ENCODE peak calls at places on chromosome 2, in four cellular contexts. One of them, this sample, is unnamed.
A peak's percentile ranks its signal among the peaks of the same experiment; 100 is the strongest.

GRCh38 chr2:207082619-207083018 is 83.1 kb downstream of the KLF7 start:
- DNase-seq in fibroblast of lung: no peak
- DNase-seq in Peyer's patch: no peak
- DNase-seq in omental fat pad: no peak
- DNase-seq in this sample: no peak

GRCh38 chr2:113831156-113831555 is 58.7 kb upstream of the ACTR3 start:
- DNase-seq in fibroblast of lung: peak; percentile 45
- DNase-seq in omental fat pad: no peak
- DNase-seq in Peyer's patch: no peak
- DNase-seq in this sample: peak; percentile 9

GRCh38 chr2:217611056-217611455 is 391.7 kb downstream of the TNS1 start:
- DNase-seq in Peyer's patch: no peak
- DNase-seq in fibroblast of lung: no peak
- DNase-seq in omental fat pad: no peak
- DNase-seq in this sample: no peak

GRCh38 chr2:184945306-184945705 is 347.0 kb downstream of the ZNF804A start:
- DNase-seq in Peyer's patch: no peak
- DNase-seq in fibroblast of lung: no peak
- DNase-seq in omental fat pad: no peak
- DNase-seq in this sample: peak; percentile 3

GRCh38 chr2:95061601-95062183 is 36.2 kb downstream of the MAL start:
- DNase-seq in fibroblast of lung: no peak
- DNase-seq in omental fat pad: no peak
- DNase-seq in Peyer's patch: no peak
- DNase-seq in this sample: no peak

GRCh38 chr2:145185696-145186095 is 665.8 kb upstream of the ZEB2 start:
- DNase-seq in omental fat pad: no peak
- DNase-seq in Peyer's patch: no peak
- DNase-seq in fibroblast of lung: peak; percentile 34
- DNase-seq in this sample: no peak

GRCh38 chr2:75606851-75607798 is 39.5 kb upstream of the MRPL19 start:
- DNase-seq in fibroblast of lung: no peak
- DNase-seq in omental fat pad: no peak
- DNase-seq in Peyer's patch: no peak
- DNase-seq in this sample: no peak

GRCh38 chr2:101433465-101433864 is 41.4 kb downstream of the RFX8 start:
- DNase-seq in fibroblast of lung: no peak
- DNase-seq in omental fat pad: no peak
- DNase-seq in Peyer's patch: no peak
- DNase-seq in this sample: no peak

GRCh38 chr2:94956797-94957391 is 68.6 kb upstream of the MAL start:
- DNase-seq in Peyer's patch: no peak
- DNase-seq in omental fat pad: no peak
- DNase-seq in fibroblast of lung: peak; percentile 37
- DNase-seq in this sample: peak; percentile 50

GRCh38 chr2:33275689-33276444 is 200.6 kb upstream of the RASGRP3 start:
- DNase-seq in omental fat pad: no peak
- DNase-seq in fibroblast of lung: peak; percentile 91
- DNase-seq in Peyer's patch: no peak
- DNase-seq in this sample: peak; percentile 37

GRCh38 chr2:204428675-204429074 is 116.6 kb upstream of the PARD3B start:
- DNase-seq in omental fat pad: no peak
- DNase-seq in Peyer's patch: no peak
- DNase-seq in fibroblast of lung: no peak
- DNase-seq in this sample: no peak

GRCh38 chr2:217827430-217828201 is 175.2 kb downstream of the TNS1 start:
- DNase-seq in fibroblast of lung: peak; percentile 20
- DNase-seq in Peyer's patch: no peak
- DNase-seq in omental fat pad: no peak
- DNase-seq in this sample: no peak

GRCh38 chr2:95354469-95354901 is 48.0 kb upstream of the FAHD2A start:
- DNase-seq in Peyer's patch: no peak
- DNase-seq in omental fat pad: no peak
- DNase-seq in fibroblast of lung: no peak
- DNase-seq in this sample: no peak

GRCh38 chr2:134369220-134369902 is 115.5 kb downstream of the MGAT5 start:
- DNase-seq in Peyer's patch: no peak
- DNase-seq in fibroblast of lung: no peak
- DNase-seq in omental fat pad: no peak
- DNase-seq in this sample: no peak

GRCh38 chr2:231914077-231914690 is 12.0 kb downstream of the NPPC start:
- DNase-seq in fibroblast of lung: no peak
- DNase-seq in Peyer's patch: no peak
- DNase-seq in omental fat pad: no peak
- DNase-seq in this sample: no peak

GRCh38 chr2:7910752-7911151 is 771.1 kb upstream of the ID2 start:
- DNase-seq in omental fat pad: no peak
- DNase-seq in Peyer's patch: no peak
- DNase-seq in fibroblast of lung: no peak
- DNase-seq in this sample: no peak

GRCh38 chr2:105749583-105750399 is 5.1 kb downstream of the NCK2 start:
- DNase-seq in fibroblast of lung: peak; percentile 57
- DNase-seq in Peyer's patch: peak; percentile 50
- DNase-seq in omental fat pad: no peak
- DNase-seq in this sample: no peak

GRCh38 chr2:236359426-236359825 is 95.2 kb upstream of the ASB18 start:
- DNase-seq in Peyer's patch: no peak
- DNase-seq in fibroblast of lung: no peak
- DNase-seq in omental fat pad: no peak
- DNase-seq in this sample: no peak

GRCh38 chr2:146820672-146821071 is 1024.2 kb upstream of the ACVR2A start:
- DNase-seq in fibroblast of lung: peak; percentile 68
- DNase-seq in omental fat pad: no peak
- DNase-seq in Peyer's patch: no peak
- DNase-seq in this sample: peak; percentile 86

GRCh38 chr2:208627110-208627884 is 220.7 kb downstream of the PTH2R start:
- DNase-seq in omental fat pad: no peak
- DNase-seq in Peyer's patch: no peak
- DNase-seq in fibroblast of lung: no peak
- DNase-seq in this sample: no peak

GRCh38 chr2:48508461-48509124 is 21.4 kb upstream of the STON1 start:
- DNase-seq in fibroblast of lung: peak; percentile 54
- DNase-seq in omental fat pad: no peak
- DNase-seq in Peyer's patch: no peak
- DNase-seq in this sample: no peak

GRCh38 chr2:98551316-98551715 is 57.0 kb downstream of the COA5 start:
- DNase-seq in fibroblast of lung: no peak
- DNase-seq in omental fat pad: no peak
- DNase-seq in Peyer's patch: no peak
- DNase-seq in this sample: no peak

GRCh38 chr2:168179592-168179991 is 67.8 kb downstream of the STK39 start:
- DNase-seq in fibroblast of lung: no peak
- DNase-seq in Peyer's patch: no peak
- DNase-seq in omental fat pad: no peak
- DNase-seq in this sample: no peak

GRCh38 chr2:79512442-79513401 is at the start of gene CTNNA2:
- DNase-seq in omental fat pad: no peak
- DNase-seq in Peyer's patch: no peak
- DNase-seq in fibroblast of lung: peak; percentile 15
- DNase-seq in this sample: peak; percentile 77

GRCh38 chr2:133434962-133435668 is 133.1 kb downstream of the NCKAP5 start:
- DNase-seq in Peyer's patch: no peak
- DNase-seq in omental fat pad: no peak
- DNase-seq in fibroblast of lung: no peak
- DNase-seq in this sample: peak; percentile 84

GRCh38 chr2:46977899-46978298 is 62.3 kb upstream of the MCFD2 start:
- DNase-seq in omental fat pad: no peak
- DNase-seq in Peyer's patch: peak; percentile 74
- DNase-seq in fibroblast of lung: no peak
- DNase-seq in this sample: no peak

DNA sequence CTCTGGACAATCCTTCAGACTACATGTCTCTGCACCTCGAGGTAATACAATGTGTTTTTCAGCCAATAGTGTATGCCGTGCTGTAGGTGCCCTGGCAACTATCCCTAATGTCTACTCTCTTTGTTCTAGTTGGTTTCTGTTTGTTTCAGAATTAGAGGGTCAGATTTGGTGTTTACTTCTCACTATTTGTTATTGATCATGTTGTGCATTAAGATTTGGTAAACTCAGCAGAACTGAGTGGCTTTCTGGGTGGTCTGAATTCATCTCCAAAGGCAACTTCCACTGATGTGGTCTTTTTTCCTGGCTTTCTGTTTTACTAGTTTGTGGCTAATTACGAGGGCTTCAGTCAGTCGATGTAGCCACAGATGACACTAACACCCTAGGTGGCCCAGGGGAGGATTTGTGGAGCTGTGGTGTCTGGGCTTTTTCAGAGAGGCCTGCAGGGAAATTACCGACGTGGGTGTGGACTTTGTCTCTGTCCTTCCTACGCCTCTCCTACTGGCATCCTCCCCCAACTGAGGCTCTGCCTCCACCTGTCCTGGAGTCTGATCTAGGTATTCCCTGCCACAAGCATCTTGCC is 50.6 kb downstream of the CDCA7 start:
- DNase-seq in fibroblast of lung: no peak
- DNase-seq in omental fat pad: no peak
- DNase-seq in Peyer's patch: no peak
- DNase-seq in this sample: no peak
- TF ChIP-seq CTCF in fibroblast of lung: no peak
- TF ChIP-seq CTCF in omental fat pad: no peak
- TF ChIP-seq CTCF in Peyer's patch: no peak
- TF ChIP-seq CTCF in this sample: no peak

GRCh38 chr2:189178007-189178406 is 1.6 kb downstream of the COL5A2 start:
- DNase-seq in fibroblast of lung: peak; percentile 68
- DNase-seq in Peyer's patch: no peak
- DNase-seq in omental fat pad: no peak
- DNase-seq in this sample: peak; percentile 54
- TF ChIP-seq CTCF in fibroblast of lung: peak; percentile 44
- TF ChIP-seq CTCF in Peyer's patch: no peak
- TF ChIP-seq CTCF in omental fat pad: no peak
- TF ChIP-seq CTCF in this sample: peak; percentile 65

GRCh38 chr2:38508311-38509039 is 94.3 kb downstream of the HNRNPLL start:
- DNase-seq in omental fat pad: peak; percentile 92
- DNase-seq in fibroblast of lung: peak; percentile 86
- DNase-seq in Peyer's patch: peak; percentile 85
- DNase-seq in this sample: peak; percentile 92
- TF ChIP-seq CTCF in omental fat pad: no peak
- TF ChIP-seq CTCF in fibroblast of lung: peak; percentile 24
- TF ChIP-seq CTCF in Peyer's patch: peak; percentile 59
- TF ChIP-seq CTCF in this sample: peak; percentile 83

GRCh38 chr2:238874330-238875050 is 26.6 kb downstream of the TWIST2 start:
- DNase-seq in omental fat pad: no peak
- DNase-seq in fibroblast of lung: no peak
- DNase-seq in Peyer's patch: no peak
- DNase-seq in this sample: no peak
- TF ChIP-seq CTCF in omental fat pad: no peak
- TF ChIP-seq CTCF in fibroblast of lung: no peak
- TF ChIP-seq CTCF in Peyer's patch: no peak
- TF ChIP-seq CTCF in this sample: peak; percentile 10

GRCh38 chr2:165778653-165779451 is 15.2 kb downstream of the GALNT3 start:
- DNase-seq in omental fat pad: no peak
- DNase-seq in fibroblast of lung: no peak
- DNase-seq in Peyer's patch: no peak
- DNase-seq in this sample: peak; percentile 66
- TF ChIP-seq CTCF in omental fat pad: no peak
- TF ChIP-seq CTCF in fibroblast of lung: peak; percentile 31
- TF ChIP-seq CTCF in Peyer's patch: no peak
- TF ChIP-seq CTCF in this sample: peak; percentile 47

GRCh38 chr2:43637030-43637803 is at the start of gene PLEKHH2:
- DNase-seq in fibroblast of lung: peak; percentile 89
- DNase-seq in Peyer's patch: peak; percentile 73
- DNase-seq in omental fat pad: peak; percentile 88
- DNase-seq in this sample: peak; percentile 90
- TF ChIP-seq CTCF in fibroblast of lung: no peak
- TF ChIP-seq CTCF in Peyer's patch: no peak
- TF ChIP-seq CTCF in omental fat pad: no peak
- TF ChIP-seq CTCF in this sample: no peak

GRCh38 chr2:128172191-128172590 is 81.2 kb downstream of the UGGT1 start:
- DNase-seq in Peyer's patch: no peak
- DNase-seq in fibroblast of lung: peak; percentile 23
- DNase-seq in omental fat pad: no peak
- DNase-seq in this sample: no peak
- TF ChIP-seq CTCF in Peyer's patch: no peak
- TF ChIP-seq CTCF in fibroblast of lung: peak; percentile 33
- TF ChIP-seq CTCF in omental fat pad: no peak
- TF ChIP-seq CTCF in this sample: peak; percentile 38

GRCh38 chr2:42407476-42407875 is 46.5 kb upstream of the COX7A2L start:
- DNase-seq in Peyer's patch: no peak
- DNase-seq in omental fat pad: no peak
- DNase-seq in fibroblast of lung: no peak
- DNase-seq in this sample: no peak
- TF ChIP-seq CTCF in Peyer's patch: no peak
- TF ChIP-seq CTCF in omental fat pad: no peak
- TF ChIP-seq CTCF in fibroblast of lung: no peak
- TF ChIP-seq CTCF in this sample: no peak

GRCh38 chr2:181887056-181887455 is 4.5 kb upstream of the ITPRID2 start:
- DNase-seq in omental fat pad: no peak
- DNase-seq in Peyer's patch: no peak
- DNase-seq in fibroblast of lung: no peak
- DNase-seq in this sample: no peak

GRCh38 chr2:181882621-181883020 is 8.9 kb upstream of the ITPRID2 start:
- DNase-seq in fibroblast of lung: no peak
- DNase-seq in Peyer's patch: no peak
- DNase-seq in omental fat pad: no peak
- DNase-seq in this sample: no peak

GRCh38 chr2:181886192-181886591 is 5.3 kb upstream of the ITPRID2 start:
- DNase-seq in Peyer's patch: no peak
- DNase-seq in omental fat pad: no peak
- DNase-seq in fibroblast of lung: peak; percentile 30
- DNase-seq in this sample: no peak

GRCh38 chr2:181885096-181885495 is 6.4 kb upstream of the ITPRID2 start:
- DNase-seq in Peyer's patch: no peak
- DNase-seq in omental fat pad: no peak
- DNase-seq in fibroblast of lung: no peak
- DNase-seq in this sample: no peak

DNA sequence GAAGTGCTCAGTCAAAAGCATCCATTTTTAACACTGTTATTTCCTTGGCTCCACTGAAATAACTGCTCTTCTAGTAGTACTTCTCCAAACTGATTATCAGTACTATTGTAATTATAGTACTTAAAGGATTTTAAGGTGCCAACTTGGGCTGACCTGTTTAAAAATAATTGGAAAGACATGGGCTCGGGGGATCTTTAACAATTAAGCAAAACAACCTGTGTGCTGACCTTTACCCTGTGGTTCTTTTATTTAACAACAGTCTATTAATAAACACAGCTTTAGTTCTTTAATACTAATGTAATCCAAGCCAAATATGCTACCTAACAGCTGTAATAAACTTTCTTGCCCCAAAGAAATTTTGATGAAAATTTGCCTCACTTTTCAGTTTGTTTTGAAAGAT is 6.9 kb upstream of the ITPRID2 start:
- DNase-seq in omental fat pad: no peak
- DNase-seq in Peyer's patch: no peak
- DNase-seq in fibroblast of lung: no peak
- DNase-seq in this sample: no peak
- TF ChIP-seq CTCF in omental fat pad: no peak
- TF ChIP-seq CTCF in Peyer's patch: no peak
- TF ChIP-seq CTCF in fibroblast of lung: no peak
- TF ChIP-seq CTCF in this sample: no peak

GRCh38 chr2:102657770-102658169 is 38.4 kb downstream of the SLC9A2 start:
- DNase-seq in fibroblast of lung: no peak
- DNase-seq in Peyer's patch: no peak
- DNase-seq in omental fat pad: no peak
- DNase-seq in this sample: no peak
- TF ChIP-seq CTCF in fibroblast of lung: no peak
- TF ChIP-seq CTCF in Peyer's patch: no peak
- TF ChIP-seq CTCF in omental fat pad: no peak
- TF ChIP-seq CTCF in this sample: no peak